ENCODE peak calls at places on chromosome 5, in nine cellular contexts. U, E, D, Y, I, C, K, R and Q are unnamed samples.

GRCh38 chr5:77630246-77631165 is 8.0 kb downstream of the OTP start:
- DNase-seq in U (peak; percentile 84), E (peak; percentile 72), D (no peak), Y (no peak), I (no peak), C (peak; percentile 49), K (peak; percentile 87), R (peak; percentile 57), Q (peak; percentile 78)

GRCh38 chr5:57698785-57699184 is 216.2 kb upstream of the ACTBL2 start:
- DNase-seq in U (no peak), E (peak; percentile 0), D (no peak), Y (no peak), I (no peak), C (peak; percentile 58), K (peak; percentile 82), R (peak; percentile 48), Q (no peak)

GRCh38 chr5:80793354-80793753 is 138.6 kb upstream of the DHFR start:
- DNase-seq in U (no peak), E (no peak), D (no peak), Y (no peak), I (no peak), C (no peak), K (no peak), R (no peak), Q (no peak)

GRCh38 chr5:95617057-95617456 is 2.8 kb upstream of the GPR150 start:
- DNase-seq in U (no peak), E (peak; percentile 33), D (no peak), Y (no peak), I (no peak), C (peak; percentile 64), K (no peak), R (no peak), Q (no peak)

GRCh38 chr5:135429326-135429725 is 17.8 kb downstream of the DCANP1 start:
- DNase-seq in U (peak; percentile 81), E (no peak), D (no peak), Y (no peak), I (no peak), C (no peak), K (no peak), R (no peak), Q (no peak)

GRCh38 chr5:38423536-38424178 is 132.8 kb downstream of the LIFR start:
- DNase-seq in U (no peak), E (no peak), D (no peak), Y (no peak), I (no peak), C (no peak), K (no peak), R (no peak), Q (no peak)

GRCh38 chr5:78615697-78616096 is 32.9 kb downstream of the LHFPL2 start:
- DNase-seq in U (no peak), E (peak; percentile 56), D (no peak), Y (no peak), I (no peak), C (no peak), K (no peak), R (no peak), Q (no peak)

GRCh38 chr5:56090793-56091460 is 96.2 kb upstream of the IL6ST start:
- DNase-seq in U (no peak), E (no peak), D (no peak), Y (no peak), I (no peak), C (no peak), K (no peak), R (no peak), Q (no peak)

GRCh38 chr5:170408189-170408588 is 19.0 kb upstream of the KCNMB1 start:
- DNase-seq in U (no peak), E (peak; percentile 20), D (no peak), Y (no peak), I (no peak), C (no peak), K (peak; percentile 29), R (no peak), Q (no peak)

GRCh38 chr5:132674671-132675506 is 1.1 kb downstream of the IL4 start:
- DNase-seq in U (no peak), E (peak; percentile 99), D (no peak), Y (peak; percentile 95), I (no peak), C (peak; percentile 96), K (peak; percentile 89), R (no peak), Q (no peak)